ENCODE peak calls at places on chromosomes 3 and 15, in nine cellular contexts. One of them, this sample, is unnamed.

GRCh38 chr15:100336061-100336460 is 5.7 kb downstream of the ADAMTS17 start:
- DNase-seq in heart left ventricle: no peak
- DNase-seq in pancreas: no peak
- DNase-seq in PC-3: no peak
- DNase-seq in tibial nerve: no peak
- DNase-seq in CD4-positive, CD25-positive, alpha-beta regulatory T cell: no peak
- DNase-seq in uterus: no peak
- DNase-seq in effector memory CD4-positive, alpha-beta T cell: no peak
- DNase-seq in HL-60: no peak
- DNase-seq in this sample: no peak

GRCh38 chr3:189952272-189952671 is 168.4 kb downstream of the P3H2 start:
- DNase-seq in heart left ventricle: no peak
- DNase-seq in pancreas: no peak
- DNase-seq in PC-3: no peak
- DNase-seq in tibial nerve: no peak
- DNase-seq in CD4-positive, CD25-positive, alpha-beta regulatory T cell: no peak
- DNase-seq in uterus: no peak
- DNase-seq in effector memory CD4-positive, alpha-beta T cell: no peak
- DNase-seq in HL-60: no peak
- DNase-seq in this sample: no peak

GRCh38 chr3:106963446-106963845 is 413.8 kb upstream of the CCDC54 start:
- DNase-seq in heart left ventricle: no peak
- DNase-seq in pancreas: no peak
- DNase-seq in PC-3: peak; percentile 45
- DNase-seq in tibial nerve: no peak
- DNase-seq in CD4-positive, CD25-positive, alpha-beta regulatory T cell: no peak
- DNase-seq in uterus: no peak
- DNase-seq in effector memory CD4-positive, alpha-beta T cell: no peak
- DNase-seq in HL-60: no peak
- DNase-seq in this sample: peak; percentile 70

GRCh38 chr3:169836058-169836941 is 23.6 kb upstream of the LRRC34 start:
- DNase-seq in heart left ventricle: no peak
- DNase-seq in pancreas: no peak
- DNase-seq in PC-3: no peak
- DNase-seq in tibial nerve: no peak
- DNase-seq in CD4-positive, CD25-positive, alpha-beta regulatory T cell: no peak
- DNase-seq in uterus: no peak
- DNase-seq in effector memory CD4-positive, alpha-beta T cell: no peak
- DNase-seq in HL-60: no peak
- DNase-seq in this sample: no peak

GRCh38 chr15:52146261-52146660 is 33.7 kb upstream of the BCL2L10 start:
- DNase-seq in heart left ventricle: no peak
- DNase-seq in pancreas: no peak
- DNase-seq in PC-3: no peak
- DNase-seq in tibial nerve: no peak
- DNase-seq in CD4-positive, CD25-positive, alpha-beta regulatory T cell: no peak
- DNase-seq in uterus: no peak
- DNase-seq in effector memory CD4-positive, alpha-beta T cell: no peak
- DNase-seq in HL-60: no peak
- DNase-seq in this sample: no peak

GRCh38 chr15:74730619-74731316 is 5.4 kb upstream of the CYP1A1 start:
- DNase-seq in heart left ventricle: no peak
- DNase-seq in pancreas: no peak
- DNase-seq in PC-3: no peak
- DNase-seq in tibial nerve: no peak
- DNase-seq in CD4-positive, CD25-positive, alpha-beta regulatory T cell: no peak
- DNase-seq in uterus: no peak
- DNase-seq in effector memory CD4-positive, alpha-beta T cell: no peak
- DNase-seq in HL-60: no peak
- DNase-seq in this sample: no peak

GRCh38 chr3:12196684-12197083 is 38.0 kb upstream of the TIMP4 start:
- DNase-seq in heart left ventricle: no peak
- DNase-seq in pancreas: no peak
- DNase-seq in PC-3: no peak
- DNase-seq in tibial nerve: no peak
- DNase-seq in CD4-positive, CD25-positive, alpha-beta regulatory T cell: no peak
- DNase-seq in uterus: no peak
- DNase-seq in effector memory CD4-positive, alpha-beta T cell: no peak
- DNase-seq in HL-60: no peak
- DNase-seq in this sample: no peak

GRCh38 chr3:45088543-45088942 is 57.6 kb downstream of the CDCP1 start:
- DNase-seq in heart left ventricle: no peak
- DNase-seq in pancreas: no peak
- DNase-seq in PC-3: peak; percentile 49
- DNase-seq in tibial nerve: no peak
- DNase-seq in CD4-positive, CD25-positive, alpha-beta regulatory T cell: no peak
- DNase-seq in uterus: no peak
- DNase-seq in effector memory CD4-positive, alpha-beta T cell: no peak
- DNase-seq in HL-60: no peak
- DNase-seq in this sample: no peak

GRCh38 chr15:98647026-98647773 is 1.1 kb upstream of the IGF1R start:
- DNase-seq in heart left ventricle: peak; percentile 81
- DNase-seq in pancreas: peak; percentile 90
- DNase-seq in PC-3: peak; percentile 39
- DNase-seq in tibial nerve: no peak
- DNase-seq in CD4-positive, CD25-positive, alpha-beta regulatory T cell: peak; percentile 69
- DNase-seq in uterus: peak; percentile 79
- DNase-seq in effector memory CD4-positive, alpha-beta T cell: peak; percentile 32
- DNase-seq in HL-60: peak; percentile 61
- DNase-seq in this sample: peak; percentile 21

GRCh38 chr3:134134240-134134639 is 104.5 kb upstream of the SLCO2A1 start:
- DNase-seq in heart left ventricle: no peak
- DNase-seq in pancreas: no peak
- DNase-seq in PC-3: no peak
- DNase-seq in tibial nerve: no peak
- DNase-seq in CD4-positive, CD25-positive, alpha-beta regulatory T cell: no peak
- DNase-seq in uterus: no peak
- DNase-seq in effector memory CD4-positive, alpha-beta T cell: no peak
- DNase-seq in HL-60: no peak
- DNase-seq in this sample: no peak

GRCh38 chr3:134132961-134133360 is 103.2 kb upstream of the SLCO2A1 start:
- DNase-seq in heart left ventricle: no peak
- DNase-seq in pancreas: no peak
- DNase-seq in PC-3: no peak
- DNase-seq in tibial nerve: no peak
- DNase-seq in CD4-positive, CD25-positive, alpha-beta regulatory T cell: no peak
- DNase-seq in uterus: no peak
- DNase-seq in effector memory CD4-positive, alpha-beta T cell: no peak
- DNase-seq in HL-60: no peak
- DNase-seq in this sample: no peak

GRCh38 chr3:134136604-134137003 is 106.9 kb upstream of the SLCO2A1 start:
- DNase-seq in heart left ventricle: no peak
- DNase-seq in pancreas: no peak
- DNase-seq in PC-3: no peak
- DNase-seq in tibial nerve: no peak
- DNase-seq in CD4-positive, CD25-positive, alpha-beta regulatory T cell: no peak
- DNase-seq in uterus: no peak
- DNase-seq in effector memory CD4-positive, alpha-beta T cell: no peak
- DNase-seq in HL-60: no peak
- DNase-seq in this sample: no peak

GRCh38 chr3:134134698-134135415 is 105.1 kb upstream of the SLCO2A1 start:
- DNase-seq in heart left ventricle: no peak
- DNase-seq in pancreas: no peak
- DNase-seq in PC-3: no peak
- DNase-seq in tibial nerve: no peak
- DNase-seq in CD4-positive, CD25-positive, alpha-beta regulatory T cell: no peak
- DNase-seq in uterus: no peak
- DNase-seq in effector memory CD4-positive, alpha-beta T cell: no peak
- DNase-seq in HL-60: no peak
- DNase-seq in this sample: no peak
- H3K27me3 ChIP-seq in heart left ventricle: no peaks in the 10 kb centered on the region
- H3K27me3 ChIP-seq in pancreas: no peaks in the 10 kb centered on the region
- H3K27me3 ChIP-seq in PC-3: no peaks in the 10 kb centered on the region
- H3K27me3 ChIP-seq in tibial nerve: no peaks in the 10 kb centered on the region
- H3K27me3 ChIP-seq in CD4-positive, CD25-positive, alpha-beta regulatory T cell: no peaks in the 10 kb centered on the region
- H3K27me3 ChIP-seq in uterus: no peaks in the 10 kb centered on the region
- H3K27me3 ChIP-seq in effector memory CD4-positive, alpha-beta T cell: no peaks in the 10 kb centered on the region
- H3K27me3 ChIP-seq in HL-60: no peaks in the 10 kb centered on the region
- H3K27me3 ChIP-seq in this sample: no peaks in the 10 kb centered on the region

DNA sequence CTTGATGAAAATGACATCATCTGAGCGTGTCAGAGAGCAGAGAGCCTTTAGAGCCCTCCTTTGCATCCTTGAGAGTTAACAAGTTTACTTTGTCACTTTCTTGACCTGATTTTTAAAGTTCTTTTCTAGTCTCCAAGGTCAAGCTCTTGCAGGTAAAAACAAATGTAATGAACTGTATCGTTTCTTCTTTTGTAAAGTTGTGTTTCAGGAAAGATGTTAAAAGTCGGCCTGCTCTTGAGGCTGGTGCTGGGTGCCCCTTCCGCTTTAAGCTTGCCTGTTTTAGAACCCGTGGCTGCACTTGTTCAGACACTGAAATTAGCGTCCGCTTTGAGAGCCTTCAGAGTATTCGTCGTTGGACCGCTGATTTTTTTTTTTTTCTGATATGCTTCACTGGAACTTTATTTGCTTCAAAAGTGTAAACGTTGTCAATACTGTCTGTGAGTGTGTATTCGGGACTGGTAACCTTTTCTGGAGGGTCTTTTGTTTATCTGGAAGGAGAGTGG is 52.6 kb upstream of the ULK4 start:
- DNase-seq in heart left ventricle: no peak
- DNase-seq in pancreas: no peak
- DNase-seq in PC-3: peak; percentile 31
- DNase-seq in tibial nerve: no peak
- DNase-seq in CD4-positive, CD25-positive, alpha-beta regulatory T cell: no peak
- DNase-seq in uterus: no peak
- DNase-seq in effector memory CD4-positive, alpha-beta T cell: no peak
- DNase-seq in HL-60: peak; percentile 26
- DNase-seq in this sample: no peak
- H3K27ac ChIP-seq in heart left ventricle: peak overlapping the region; percentile 90
- H3K27ac ChIP-seq in pancreas: peak overlapping the region; percentile 20
- H3K27ac ChIP-seq in PC-3: no peak overlapping the region
- H3K27ac ChIP-seq in tibial nerve: peak overlapping the region; percentile 93
- H3K27ac ChIP-seq in CD4-positive, CD25-positive, alpha-beta regulatory T cell: no peak overlapping the region
- H3K27ac ChIP-seq in uterus: peak overlapping the region; percentile 86
- H3K27ac ChIP-seq in effector memory CD4-positive, alpha-beta T cell: no peak overlapping the region
- H3K27ac ChIP-seq in HL-60: peak overlapping the region; percentile 85
- H3K27ac ChIP-seq in this sample: peak overlapping the region; percentile 62

DNA sequence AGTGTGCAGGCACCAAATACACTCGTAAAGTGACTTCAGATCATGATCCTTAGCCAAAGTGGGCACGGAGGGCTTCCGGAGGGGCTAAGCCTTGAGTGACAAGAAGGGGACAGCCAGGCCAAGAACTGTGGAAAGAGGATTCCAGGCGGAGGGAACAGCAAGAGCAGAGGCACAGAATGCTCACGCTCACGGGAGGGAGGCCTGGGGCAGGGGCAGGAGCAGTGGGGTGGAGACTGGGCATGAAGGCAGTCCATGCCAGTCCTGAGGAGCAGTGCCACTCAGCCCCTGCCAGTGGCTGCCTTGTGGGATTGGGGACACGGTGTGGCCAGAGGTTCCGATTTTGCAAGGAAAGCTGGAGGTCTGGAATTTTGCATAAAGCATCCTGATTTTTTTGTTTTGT is 36.0 kb downstream of the DNAJB8 start:
- DNase-seq in heart left ventricle: no peak
- DNase-seq in pancreas: peak; percentile 48
- DNase-seq in PC-3: no peak
- DNase-seq in tibial nerve: no peak
- DNase-seq in CD4-positive, CD25-positive, alpha-beta regulatory T cell: no peak
- DNase-seq in uterus: no peak
- DNase-seq in effector memory CD4-positive, alpha-beta T cell: no peak
- DNase-seq in HL-60: no peak
- DNase-seq in this sample: no peak
- H3K27me3 ChIP-seq in heart left ventricle: peaks cover 8% of the 10 kb centered on the region
- H3K27me3 ChIP-seq in pancreas: no peaks in the 10 kb centered on the region
- H3K27me3 ChIP-seq in PC-3: no peaks in the 10 kb centered on the region
- H3K27me3 ChIP-seq in tibial nerve: peaks cover 82% of the 10 kb centered on the region
- H3K27me3 ChIP-seq in CD4-positive, CD25-positive, alpha-beta regulatory T cell: peaks cover 8% of the 10 kb centered on the region
- H3K27me3 ChIP-seq in uterus: no peaks in the 10 kb centered on the region
- H3K27me3 ChIP-seq in effector memory CD4-positive, alpha-beta T cell: peaks cover 27% of the 10 kb centered on the region
- H3K27me3 ChIP-seq in HL-60: peaks cover 10% of the 10 kb centered on the region
- H3K27me3 ChIP-seq in this sample: peaks cover 52% of the 10 kb centered on the region

DNA sequence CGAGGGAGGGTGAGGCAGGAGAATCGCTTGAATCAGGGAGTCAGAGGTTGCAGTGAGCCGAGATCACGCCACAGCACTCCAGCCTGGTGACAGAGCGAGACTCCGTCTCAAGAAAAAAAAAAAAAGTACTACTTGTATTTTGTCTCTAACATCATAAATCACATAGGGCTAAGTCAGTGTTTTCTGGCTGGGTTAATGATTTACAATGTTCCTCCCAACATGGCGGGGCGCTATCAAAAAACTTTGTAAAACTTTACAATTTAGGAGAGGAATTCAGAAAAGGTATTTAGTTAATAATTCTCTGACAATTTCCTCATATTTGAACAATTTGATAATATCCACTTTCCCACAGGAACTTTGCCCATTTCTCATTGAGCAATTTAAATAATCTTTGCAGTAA is 26.7 kb upstream of the B3GNT5 start:
- DNase-seq in heart left ventricle: no peak
- DNase-seq in pancreas: no peak
- DNase-seq in PC-3: no peak
- DNase-seq in tibial nerve: no peak
- DNase-seq in CD4-positive, CD25-positive, alpha-beta regulatory T cell: no peak
- DNase-seq in uterus: no peak
- DNase-seq in effector memory CD4-positive, alpha-beta T cell: no peak
- DNase-seq in HL-60: no peak
- DNase-seq in this sample: no peak
- H3K27ac ChIP-seq in heart left ventricle: no peak overlapping the region
- H3K27ac ChIP-seq in pancreas: no peak overlapping the region
- H3K27ac ChIP-seq in PC-3: no peak overlapping the region
- H3K27ac ChIP-seq in tibial nerve: no peak overlapping the region
- H3K27ac ChIP-seq in CD4-positive, CD25-positive, alpha-beta regulatory T cell: no peak overlapping the region
- H3K27ac ChIP-seq in uterus: no peak overlapping the region
- H3K27ac ChIP-seq in effector memory CD4-positive, alpha-beta T cell: no peak overlapping the region
- H3K27ac ChIP-seq in HL-60: no peak overlapping the region
- H3K27ac ChIP-seq in this sample: no peak overlapping the region

GRCh38 chr15:83685864-83686263 is 31.9 kb downstream of the ADAMTSL3 start:
- DNase-seq in heart left ventricle: no peak
- DNase-seq in pancreas: no peak
- DNase-seq in PC-3: no peak
- DNase-seq in tibial nerve: no peak
- DNase-seq in CD4-positive, CD25-positive, alpha-beta regulatory T cell: no peak
- DNase-seq in uterus: peak; percentile 78
- DNase-seq in effector memory CD4-positive, alpha-beta T cell: no peak
- DNase-seq in HL-60: no peak
- DNase-seq in this sample: no peak
- H3K27me3 ChIP-seq in heart left ventricle: no peaks in the 10 kb centered on the region
- H3K27me3 ChIP-seq in pancreas: no peaks in the 10 kb centered on the region
- H3K27me3 ChIP-seq in PC-3: no peaks in the 10 kb centered on the region
- H3K27me3 ChIP-seq in tibial nerve: no peaks in the 10 kb centered on the region
- H3K27me3 ChIP-seq in CD4-positive, CD25-positive, alpha-beta regulatory T cell: no peaks in the 10 kb centered on the region
- H3K27me3 ChIP-seq in uterus: no peaks in the 10 kb centered on the region
- H3K27me3 ChIP-seq in effector memory CD4-positive, alpha-beta T cell: no peaks in the 10 kb centered on the region
- H3K27me3 ChIP-seq in HL-60: peaks cover 5% of the 10 kb centered on the region
- H3K27me3 ChIP-seq in this sample: no peaks in the 10 kb centered on the region

GRCh38 chr3:172341482-172342059 is 106.7 kb downstream of the GHSR start:
- DNase-seq in heart left ventricle: no peak
- DNase-seq in pancreas: no peak
- DNase-seq in PC-3: peak; percentile 89
- DNase-seq in tibial nerve: peak; percentile 52
- DNase-seq in CD4-positive, CD25-positive, alpha-beta regulatory T cell: peak; percentile 68
- DNase-seq in uterus: no peak
- DNase-seq in effector memory CD4-positive, alpha-beta T cell: no peak
- DNase-seq in HL-60: peak; percentile 43
- DNase-seq in this sample: no peak
- H3K27ac ChIP-seq in heart left ventricle: no peak overlapping the region
- H3K27ac ChIP-seq in pancreas: no peak overlapping the region
- H3K27ac ChIP-seq in PC-3: no peak overlapping the region
- H3K27ac ChIP-seq in tibial nerve: no peak overlapping the region
- H3K27ac ChIP-seq in CD4-positive, CD25-positive, alpha-beta regulatory T cell: no peak overlapping the region
- H3K27ac ChIP-seq in uterus: no peak overlapping the region
- H3K27ac ChIP-seq in effector memory CD4-positive, alpha-beta T cell: no peak overlapping the region
- H3K27ac ChIP-seq in HL-60: no peak overlapping the region
- H3K27ac ChIP-seq in this sample: no peak overlapping the region

This sample was measured in brain microvascular endothelial cell.